ENCODE peak calls at places on chromosome 14, in ten cellular contexts. One of them, this sample, is unnamed.

GRCh38 chr14:93731753-93732152 is 56.5 kb downstream of the PRIMA1 start:
- DNase-seq in neuronal stem cell: no peak
- DNase-seq in kidney epithelial cell: no peak
- DNase-seq in upper lobe of left lung: no peak
- DNase-seq in AG10803: no peak
- DNase-seq in iPS DF 6.9: no peak
- DNase-seq in WERI-Rb-1: no peak
- DNase-seq in IMR-90: no peak
- DNase-seq in cardiac muscle cell: no peak
- DNase-seq in bronchial epithelial cell: no peak
- DNase-seq in this sample: no peak

GRCh38 chr14:79665556-79665955 is 545.7 kb downstream of the DIO2 start:
- DNase-seq in neuronal stem cell: no peak
- DNase-seq in kidney epithelial cell: no peak
- DNase-seq in upper lobe of left lung: no peak
- DNase-seq in AG10803: no peak
- DNase-seq in iPS DF 6.9: no peak
- DNase-seq in WERI-Rb-1: no peak
- DNase-seq in IMR-90: no peak
- DNase-seq in cardiac muscle cell: no peak
- DNase-seq in bronchial epithelial cell: no peak
- DNase-seq in this sample: no peak

GRCh38 chr14:58716706-58717105 is 78.9 kb downstream of the DACT1 start:
- DNase-seq in neuronal stem cell: no peak
- DNase-seq in kidney epithelial cell: no peak
- DNase-seq in upper lobe of left lung: no peak
- DNase-seq in AG10803: no peak
- DNase-seq in iPS DF 6.9: no peak
- DNase-seq in WERI-Rb-1: no peak
- DNase-seq in IMR-90: no peak
- DNase-seq in cardiac muscle cell: no peak
- DNase-seq in bronchial epithelial cell: no peak
- DNase-seq in this sample: no peak

GRCh38 chr14:31877333-31877798 is 199.7 kb upstream of the ARHGAP5 start:
- DNase-seq in neuronal stem cell: no peak
- DNase-seq in kidney epithelial cell: no peak
- DNase-seq in upper lobe of left lung: no peak
- DNase-seq in AG10803: peak; percentile 55
- DNase-seq in iPS DF 6.9: no peak
- DNase-seq in WERI-Rb-1: peak; percentile 26
- DNase-seq in IMR-90: peak; percentile 38
- DNase-seq in cardiac muscle cell: no peak
- DNase-seq in bronchial epithelial cell: no peak
- DNase-seq in this sample: no peak

GRCh38 chr14:73293782-73294781 is 56.8 kb downstream of the PAPLN start:
- DNase-seq in neuronal stem cell: no peak
- DNase-seq in kidney epithelial cell: no peak
- DNase-seq in upper lobe of left lung: no peak
- DNase-seq in AG10803: no peak
- DNase-seq in iPS DF 6.9: no peak
- DNase-seq in WERI-Rb-1: no peak
- DNase-seq in IMR-90: no peak
- DNase-seq in cardiac muscle cell: no peak
- DNase-seq in bronchial epithelial cell: no peak
- DNase-seq in this sample: no peak

GRCh38 chr14:74934476-74935339 is 11.6 kb upstream of the RPS6KL1 start:
- DNase-seq in neuronal stem cell: no peak
- DNase-seq in kidney epithelial cell: no peak
- DNase-seq in upper lobe of left lung: peak; percentile 79
- DNase-seq in AG10803: no peak
- DNase-seq in iPS DF 6.9: no peak
- DNase-seq in WERI-Rb-1: peak; percentile 68
- DNase-seq in IMR-90: no peak
- DNase-seq in cardiac muscle cell: peak; percentile 43
- DNase-seq in bronchial epithelial cell: no peak
- DNase-seq in this sample: no peak

GRCh38 chr14:36556811-36557433 is 25.5 kb downstream of the NKX2-8 start:
- DNase-seq in neuronal stem cell: no peak
- DNase-seq in kidney epithelial cell: no peak
- DNase-seq in upper lobe of left lung: no peak
- DNase-seq in AG10803: peak; percentile 11
- DNase-seq in iPS DF 6.9: no peak
- DNase-seq in WERI-Rb-1: no peak
- DNase-seq in IMR-90: peak; percentile 7
- DNase-seq in cardiac muscle cell: peak; percentile 26
- DNase-seq in bronchial epithelial cell: peak; percentile 22
- DNase-seq in this sample: no peak

GRCh38 chr14:61090432-61091216 is 109.6 kb downstream of the SLC38A6 start:
- DNase-seq in neuronal stem cell: no peak
- DNase-seq in kidney epithelial cell: no peak
- DNase-seq in upper lobe of left lung: no peak
- DNase-seq in AG10803: peak; percentile 15
- DNase-seq in iPS DF 6.9: no peak
- DNase-seq in WERI-Rb-1: no peak
- DNase-seq in IMR-90: peak; percentile 48
- DNase-seq in cardiac muscle cell: no peak
- DNase-seq in bronchial epithelial cell: no peak
- DNase-seq in this sample: no peak

GRCh38 chr14:68564826-68565760 is 227.8 kb downstream of the ZFP36L1 start:
- DNase-seq in neuronal stem cell: no peak
- DNase-seq in kidney epithelial cell: no peak
- DNase-seq in upper lobe of left lung: no peak
- DNase-seq in AG10803: peak; percentile 48
- DNase-seq in iPS DF 6.9: no peak
- DNase-seq in WERI-Rb-1: no peak
- DNase-seq in IMR-90: no peak
- DNase-seq in cardiac muscle cell: no peak
- DNase-seq in bronchial epithelial cell: no peak
- DNase-seq in this sample: no peak

GRCh38 chr14:53950031-53950793 is 6.4 kb downstream of the BMP4 start:
- DNase-seq in neuronal stem cell: no peak
- DNase-seq in kidney epithelial cell: no peak
- DNase-seq in upper lobe of left lung: peak; percentile 55
- DNase-seq in AG10803: no peak
- DNase-seq in iPS DF 6.9: no peak
- DNase-seq in WERI-Rb-1: no peak
- DNase-seq in IMR-90: no peak
- DNase-seq in cardiac muscle cell: no peak
- DNase-seq in bronchial epithelial cell: no peak
- DNase-seq in this sample: no peak
- H3K4me3 ChIP-seq in neuronal stem cell: no peak overlapping the region
- H3K4me3 ChIP-seq in kidney epithelial cell: no peak overlapping the region
- H3K4me3 ChIP-seq in upper lobe of left lung: no peak overlapping the region
- H3K4me3 ChIP-seq in AG10803: no peak overlapping the region
- H3K4me3 ChIP-seq in iPS DF 6.9: no peak overlapping the region
- H3K4me3 ChIP-seq in WERI-Rb-1: no peak overlapping the region
- H3K4me3 ChIP-seq in IMR-90: no peak overlapping the region
- H3K4me3 ChIP-seq in cardiac muscle cell: no peak overlapping the region
- H3K4me3 ChIP-seq in bronchial epithelial cell: no peak overlapping the region
- H3K4me3 ChIP-seq in this sample: no peak overlapping the region

DNA sequence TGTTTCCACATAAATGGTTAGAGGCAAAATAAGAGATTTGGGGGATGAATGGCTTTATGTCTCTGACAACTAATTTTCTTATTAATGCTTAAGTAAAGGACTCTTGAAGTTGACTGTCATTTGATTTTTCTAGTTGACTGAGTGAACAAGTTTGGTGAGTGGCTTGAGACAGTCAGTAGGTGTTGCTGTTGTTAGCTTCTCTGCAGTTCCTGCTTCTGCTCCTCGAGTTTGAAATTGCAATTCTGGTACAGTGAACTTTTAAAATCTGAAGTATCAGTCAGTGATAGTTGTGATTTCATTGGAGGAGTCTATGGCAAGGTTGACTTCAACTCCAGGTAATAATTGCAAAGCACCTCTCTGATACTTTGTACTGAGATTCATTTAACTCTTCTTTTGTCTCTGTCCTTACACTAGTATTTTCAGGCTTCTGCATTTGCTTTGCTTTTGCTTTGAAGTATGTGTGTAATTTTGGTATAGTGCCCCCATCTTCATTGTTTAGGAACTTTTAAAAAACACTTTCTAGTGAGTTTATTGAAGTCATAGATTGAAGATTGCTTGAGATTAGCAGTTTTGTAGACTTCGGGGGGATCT is 415.5 kb downstream of the PCNX1 start:
- DNase-seq in neuronal stem cell: no peak
- DNase-seq in kidney epithelial cell: no peak
- DNase-seq in upper lobe of left lung: no peak
- DNase-seq in AG10803: peak; percentile 70
- DNase-seq in iPS DF 6.9: no peak
- DNase-seq in WERI-Rb-1: no peak
- DNase-seq in IMR-90: peak; percentile 67
- DNase-seq in cardiac muscle cell: peak; percentile 37
- DNase-seq in bronchial epithelial cell: peak; percentile 63
- DNase-seq in this sample: no peak
- H3K4me3 ChIP-seq in neuronal stem cell: no peak overlapping the region
- H3K4me3 ChIP-seq in kidney epithelial cell: no peak overlapping the region
- H3K4me3 ChIP-seq in upper lobe of left lung: peak overlapping the region; percentile 87
- H3K4me3 ChIP-seq in AG10803: peak overlapping the region; percentile 90
- H3K4me3 ChIP-seq in iPS DF 6.9: no peak overlapping the region
- H3K4me3 ChIP-seq in WERI-Rb-1: no peak overlapping the region
- H3K4me3 ChIP-seq in IMR-90: peak overlapping the region; percentile 33
- H3K4me3 ChIP-seq in cardiac muscle cell: peak overlapping the region; percentile 90
- H3K4me3 ChIP-seq in bronchial epithelial cell: peak overlapping the region; percentile 12
- H3K4me3 ChIP-seq in this sample: no peak overlapping the region

DNA sequence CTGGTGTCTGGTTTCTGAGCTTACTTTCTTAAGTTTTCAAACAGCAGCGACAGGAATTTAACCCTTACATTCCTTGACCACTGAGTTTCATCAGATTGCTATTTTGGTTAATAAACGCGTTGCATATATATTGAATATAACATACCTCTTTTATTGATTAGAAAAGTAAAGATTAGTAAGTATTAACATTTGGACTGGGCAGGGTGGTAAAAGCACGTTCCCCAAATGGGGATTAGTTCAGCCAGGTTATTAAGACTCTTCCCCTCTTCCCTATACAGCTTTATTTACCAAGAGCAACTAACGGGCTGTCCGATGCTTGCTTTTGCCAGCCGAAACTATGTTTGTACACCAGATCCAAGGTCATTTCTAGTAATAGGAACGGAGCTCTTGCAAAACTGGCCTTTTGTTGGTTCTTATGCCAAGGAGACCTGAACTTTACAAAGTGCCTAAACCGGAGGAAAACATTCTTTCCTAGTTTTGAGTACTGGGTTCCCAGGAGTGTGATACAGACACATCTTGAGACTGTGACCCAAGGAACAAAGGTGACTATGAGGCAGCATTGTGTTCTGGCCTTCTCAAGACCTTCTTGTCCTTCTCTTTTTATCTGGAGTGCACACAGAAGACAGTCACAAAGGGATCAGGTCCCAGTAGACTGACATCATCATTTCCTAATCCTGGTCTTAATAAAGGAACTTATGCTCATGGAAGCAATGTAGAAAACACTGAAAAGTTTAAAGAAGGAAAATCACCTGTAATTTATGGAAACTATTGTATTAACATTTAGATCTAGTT is 2.6 kb downstream of the GLRX5 start:
- DNase-seq in neuronal stem cell: no peak
- DNase-seq in kidney epithelial cell: no peak
- DNase-seq in upper lobe of left lung: no peak
- DNase-seq in AG10803: no peak
- DNase-seq in iPS DF 6.9: no peak
- DNase-seq in WERI-Rb-1: no peak
- DNase-seq in IMR-90: no peak
- DNase-seq in cardiac muscle cell: no peak
- DNase-seq in bronchial epithelial cell: no peak
- DNase-seq in this sample: no peak
- H3K4me3 ChIP-seq in neuronal stem cell: no peak overlapping the region
- H3K4me3 ChIP-seq in kidney epithelial cell: no peak overlapping the region
- H3K4me3 ChIP-seq in upper lobe of left lung: no peak overlapping the region
- H3K4me3 ChIP-seq in AG10803: no peak overlapping the region
- H3K4me3 ChIP-seq in iPS DF 6.9: no peak overlapping the region
- H3K4me3 ChIP-seq in WERI-Rb-1: peak overlapping the region; percentile 33
- H3K4me3 ChIP-seq in IMR-90: no peak overlapping the region
- H3K4me3 ChIP-seq in cardiac muscle cell: no peak overlapping the region
- H3K4me3 ChIP-seq in bronchial epithelial cell: no peak overlapping the region
- H3K4me3 ChIP-seq in this sample: no peak overlapping the region

GRCh38 chr14:102371361-102371760 is 8.6 kb downstream of the TECPR2 start:
- DNase-seq in neuronal stem cell: no peak
- DNase-seq in kidney epithelial cell: no peak
- DNase-seq in upper lobe of left lung: no peak
- DNase-seq in AG10803: no peak
- DNase-seq in iPS DF 6.9: no peak
- DNase-seq in WERI-Rb-1: no peak
- DNase-seq in IMR-90: no peak
- DNase-seq in cardiac muscle cell: no peak
- DNase-seq in bronchial epithelial cell: no peak
- DNase-seq in this sample: no peak
- H3K4me3 ChIP-seq in neuronal stem cell: no peak overlapping the region
- H3K4me3 ChIP-seq in kidney epithelial cell: no peak overlapping the region
- H3K4me3 ChIP-seq in upper lobe of left lung: no peak overlapping the region
- H3K4me3 ChIP-seq in AG10803: no peak overlapping the region
- H3K4me3 ChIP-seq in iPS DF 6.9: no peak overlapping the region
- H3K4me3 ChIP-seq in WERI-Rb-1: no peak overlapping the region
- H3K4me3 ChIP-seq in IMR-90: no peak overlapping the region
- H3K4me3 ChIP-seq in cardiac muscle cell: no peak overlapping the region
- H3K4me3 ChIP-seq in bronchial epithelial cell: no peak overlapping the region
- H3K4me3 ChIP-seq in this sample: no peak overlapping the region

GRCh38 chr14:65238456-65238855 is 136.1 kb upstream of the MAX start:
- DNase-seq in neuronal stem cell: no peak
- DNase-seq in kidney epithelial cell: peak; percentile 95
- DNase-seq in upper lobe of left lung: no peak
- DNase-seq in AG10803: peak; percentile 94
- DNase-seq in iPS DF 6.9: no peak
- DNase-seq in WERI-Rb-1: no peak
- DNase-seq in IMR-90: peak; percentile 82
- DNase-seq in cardiac muscle cell: no peak
- DNase-seq in bronchial epithelial cell: peak; percentile 79
- DNase-seq in this sample: no peak
- H3K4me3 ChIP-seq in neuronal stem cell: no peak overlapping the region
- H3K4me3 ChIP-seq in kidney epithelial cell: no peak overlapping the region
- H3K4me3 ChIP-seq in upper lobe of left lung: no peak overlapping the region
- H3K4me3 ChIP-seq in AG10803: no peak overlapping the region
- H3K4me3 ChIP-seq in iPS DF 6.9: no peak overlapping the region
- H3K4me3 ChIP-seq in WERI-Rb-1: no peak overlapping the region
- H3K4me3 ChIP-seq in IMR-90: no peak overlapping the region
- H3K4me3 ChIP-seq in cardiac muscle cell: no peak overlapping the region
- H3K4me3 ChIP-seq in bronchial epithelial cell: no peak overlapping the region
- H3K4me3 ChIP-seq in this sample: no peak overlapping the region

DNA sequence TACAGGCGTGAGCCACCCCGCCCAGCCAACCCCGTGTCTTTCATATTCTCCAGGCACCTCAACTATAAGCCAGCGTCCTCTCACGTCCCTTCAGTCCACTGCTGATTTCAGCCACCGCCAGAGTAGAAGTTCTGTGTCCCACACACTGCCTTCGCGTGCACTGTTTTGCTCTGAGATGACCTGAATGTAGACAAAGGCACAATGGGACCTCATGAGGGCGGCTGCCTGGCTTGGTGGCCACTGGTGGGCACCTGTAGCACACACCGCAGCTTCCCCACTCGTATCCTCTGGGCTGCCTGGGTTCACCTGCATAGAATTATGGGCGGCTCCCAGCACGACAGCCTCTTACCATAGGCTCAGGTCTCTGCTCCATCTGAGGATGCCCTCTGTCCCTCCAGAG is 57.2 kb downstream of the GPR68 start:
- DNase-seq in neuronal stem cell: no peak
- DNase-seq in kidney epithelial cell: no peak
- DNase-seq in upper lobe of left lung: no peak
- DNase-seq in AG10803: no peak
- DNase-seq in iPS DF 6.9: no peak
- DNase-seq in WERI-Rb-1: no peak
- DNase-seq in IMR-90: no peak
- DNase-seq in cardiac muscle cell: no peak
- DNase-seq in bronchial epithelial cell: no peak
- DNase-seq in this sample: no peak
- H3K4me3 ChIP-seq in neuronal stem cell: no peak overlapping the region
- H3K4me3 ChIP-seq in kidney epithelial cell: no peak overlapping the region
- H3K4me3 ChIP-seq in upper lobe of left lung: no peak overlapping the region
- H3K4me3 ChIP-seq in AG10803: no peak overlapping the region
- H3K4me3 ChIP-seq in iPS DF 6.9: no peak overlapping the region
- H3K4me3 ChIP-seq in WERI-Rb-1: no peak overlapping the region
- H3K4me3 ChIP-seq in IMR-90: no peak overlapping the region
- H3K4me3 ChIP-seq in cardiac muscle cell: no peak overlapping the region
- H3K4me3 ChIP-seq in bronchial epithelial cell: no peak overlapping the region
- H3K4me3 ChIP-seq in this sample: no peak overlapping the region